ENCODE peak calls at places on chromosomes 12 and 14, in seven cellular contexts. I, H, X, L, A, G and M are unnamed samples. For H3K36me3, the result is how much of the 10 kb centered on the place peaks cover.

GRCh38 chr12:109949089-109949488 is 47.1 kb downstream of the GIT2 start:
- DNase-seq in I (no peak), H (no peak), X (peak), L (no peak), A (peak), G (no peak), M (no peak)

GRCh38 chr14:55874785-55875184 is 243.4 kb upstream of the PELI2 start:
- DNase-seq in I (no peak), H (no peak), X (no peak), L (no peak), A (no peak), G (no peak), M (no peak)

GRCh38 chr12:131408036-131408365 is 302.9 kb upstream of the SFSWAP start:
- DNase-seq in I (no peak), H (no peak), X (no peak), L (no peak), A (no peak), G (no peak), M (no peak)

GRCh38 chr12:122593910-122594309 is 66.9 kb downstream of the KNTC1 start:
- DNase-seq in I (no peak), H (no peak), X (no peak), L (no peak), A (no peak), G (no peak), M (no peak)

GRCh38 chr12:8088574-8088973 is 6.5 kb downstream of the NECAP1 start:
- DNase-seq in I (no peak), H (no peak), X (no peak), L (no peak), A (no peak), G (no peak), M (no peak)

GRCh38 chr12:53200458-53201169 is 6.4 kb downstream of the ITGB7 start:
- DNase-seq in I (no peak), H (no peak), X (no peak), L (no peak), A (no peak), G (no peak), M (no peak)

GRCh38 chr14:77023001-77023996 is 5.2 kb downstream of the IRF2BPL start:
- DNase-seq in I (peak), H (peak), X (peak), L (no peak), A (peak), G (no peak), M (no peak)

GRCh38 chr14:73452341-73453191 is 5.8 kb downstream of the NUMB start:
- DNase-seq in I (peak), H (peak), X (no peak), L (no peak), A (no peak), G (no peak), M (no peak)

GRCh38 chr14:74829238-74829637 is 46.7 kb downstream of the PROX2 start:
- DNase-seq in I (no peak), H (no peak), X (no peak), L (no peak), A (no peak), G (no peak), M (no peak)

GRCh38 chr12:28130625-28131598 is 59.3 kb upstream of the CCDC91 start:
- DNase-seq in I (peak), H (peak), X (no peak), L (no peak), A (no peak), G (no peak), M (peak)

GRCh38 chr12:12024958-12025682 is 45.6 kb upstream of the BCL2L14 start:
- DNase-seq in I (no peak), H (no peak), X (no peak), L (no peak), A (no peak), G (peak), M (no peak)

GRCh38 chr14:55432628-55433027 is 7.8 kb downstream of the TBPL2 start:
- DNase-seq in I (no peak), H (no peak), X (no peak), L (no peak), A (no peak), G (no peak), M (no peak)

GRCh38 chr12:91179315-91179714 is 3.3 kb downstream of the DCN start:
- DNase-seq in I (no peak), H (peak), X (no peak), L (peak), A (no peak), G (no peak), M (no peak)

GRCh38 chr12:19964549-19964948 is 403.8 kb upstream of the PDE3A start:
- DNase-seq in I (no peak), H (no peak), X (no peak), L (no peak), A (no peak), G (no peak), M (no peak)

GRCh38 chr14:74501135-74501614 is 7.6 kb downstream of the ISCA2 start:
- DNase-seq in I (peak), H (peak), X (no peak), L (no peak), A (peak), G (no peak), M (peak)

GRCh38 chr14:61749264-61749663 is 13.0 kb upstream of the SNAPC1 start:
- DNase-seq in I (no peak), H (peak), X (no peak), L (no peak), A (no peak), G (no peak), M (no peak)

GRCh38 chr14:94480809-94481208 is 4.8 kb upstream of the SERPINA9 start:
- DNase-seq in I (no peak), H (no peak), X (no peak), L (no peak), A (no peak), G (no peak), M (no peak)

GRCh38 chr12:94566345-94566744 is 84.0 kb downstream of the TMCC3 start:
- DNase-seq in I (no peak), H (no peak), X (no peak), L (no peak), A (no peak), G (no peak), M (no peak)

GRCh38 chr12:22874151-22874550 is 249.2 kb downstream of the ETNK1 start:
- DNase-seq in I (no peak), H (no peak), X (no peak), L (no peak), A (no peak), G (no peak), M (no peak)

GRCh38 chr14:51576899-51577298 is 74.8 kb upstream of the FRMD6 start:
- DNase-seq in I (peak), H (no peak), X (no peak), L (no peak), A (no peak), G (no peak), M (no peak)

GRCh38 chr12:14313379-14313778 is 52.1 kb upstream of the ATF7IP start:
- DNase-seq in I (peak), H (no peak), X (no peak), L (no peak), A (no peak), G (no peak), M (no peak)

GRCh38 chr12:50979369-50980052 is 27.2 kb downstream of the HIGD1C start:
- DNase-seq in I (no peak), H (no peak), X (no peak), L (no peak), A (no peak), G (no peak), M (no peak)

GRCh38 chr12:120234643-120235368 is 30.7 kb downstream of the PXN start:
- DNase-seq in I (peak), H (peak), X (peak), L (peak), A (peak), G (peak), M (peak)

GRCh38 chr12:29131539-29131938 is 17.5 kb upstream of the FAR2 start:
- DNase-seq in I (no peak), H (peak), X (no peak), L (no peak), A (no peak), G (no peak), M (no peak)

GRCh38 chr14:39181693-39182047 is 6.6 kb downstream of the PNN start:
- DNase-seq in I (no peak), H (no peak), X (no peak), L (no peak), A (no peak), G (no peak), M (no peak)

GRCh38 chr12:107734139-107734538 is 26.8 kb downstream of the PRDM4 start:
- DNase-seq in I (no peak), H (no peak), X (no peak), L (no peak), A (no peak), G (no peak), M (no peak)

GRCh38 chr14:23321572-23322547 is 603 bp downstream of the PABPN1 start:
- DNase-seq in I (peak), H (peak), X (peak), L (peak), A (peak), G (no peak), M (no peak)

GRCh38 chr12:81863406-81863805 is 104.3 kb upstream of the PPFIA2 start:
- DNase-seq in I (no peak), H (no peak), X (no peak), L (no peak), A (no peak), G (no peak), M (no peak)

GRCh38 chr14:100786131-100786530 is 39.8 kb upstream of the MEG3 start:
- DNase-seq in I (no peak), H (no peak), X (no peak), L (no peak), A (no peak), G (no peak), M (no peak)

GRCh38 chr12:114938487-114939210 is 254.7 kb upstream of the TBX3 start:
- DNase-seq in I (no peak), H (no peak), X (no peak), L (no peak), A (no peak), G (no peak), M (no peak)

GRCh38 chr12:27555316-27555715 is 31.3 kb downstream of the PPFIBP1 start:
- DNase-seq in I (no peak), H (no peak), X (no peak), L (no peak), A (no peak), G (no peak), M (no peak)

GRCh38 chr14:20468773-20469241 is 399 bp upstream of the PNP start:
- DNase-seq in I (no peak), H (no peak), X (no peak), L (no peak), A (peak), G (no peak), M (peak)

GRCh38 chr14:81246561-81247270 is 26.0 kb upstream of the GTF2A1 start:
- DNase-seq in I (peak), H (peak), X (no peak), L (no peak), A (no peak), G (peak), M (no peak)

GRCh38 chr12:15265868-15266267 is 44.7 kb upstream of the RERG start:
- DNase-seq in I (no peak), H (no peak), X (no peak), L (no peak), A (no peak), G (no peak), M (no peak)

GRCh38 chr12:57367121-57367520 is 63.7 kb downstream of the R3HDM2 start:
- DNase-seq in I (no peak), H (no peak), X (no peak), L (no peak), A (no peak), G (no peak), M (no peak)

GRCh38 chr12:57368349-57369095 is 62.3 kb downstream of the R3HDM2 start:
- DNase-seq in I (no peak), H (no peak), X (no peak), L (no peak), A (no peak), G (no peak), M (no peak)

GRCh38 chr12:57370696-57371095 is 60.1 kb downstream of the R3HDM2 start:
- DNase-seq in I (no peak), H (no peak), X (no peak), L (no peak), A (no peak), G (no peak), M (no peak)

GRCh38 chr12:57370084-57370483 is 60.8 kb downstream of the R3HDM2 start:
- DNase-seq in I (no peak), H (no peak), X (no peak), L (no peak), A (no peak), G (no peak), M (no peak)

DNA sequence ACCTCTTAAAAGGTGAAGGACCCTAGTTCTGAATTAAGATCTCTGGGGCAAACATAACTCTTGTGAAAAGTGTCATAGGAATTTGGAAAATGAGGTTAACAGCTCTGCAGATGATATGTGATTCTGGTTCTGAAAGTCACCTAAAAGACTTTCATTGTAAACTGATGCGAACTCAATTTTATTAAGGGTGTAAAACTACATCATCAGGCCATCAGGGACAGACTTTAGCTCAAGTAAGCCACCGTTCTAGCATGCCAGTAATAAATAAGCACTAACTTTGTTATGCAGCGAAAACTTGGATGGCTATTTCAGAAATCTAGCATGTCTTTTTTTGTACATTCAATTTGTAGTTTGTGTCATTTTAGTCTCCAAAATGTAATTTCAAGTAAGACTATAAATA is 61.6 kb downstream of the R3HDM2 start:
- DNase-seq in I (no peak), H (no peak), X (no peak), L (no peak), A (no peak), G (no peak), M (no peak)
- H3K36me3 ChIP-seq in I (under half), H (under half), X (under half), L (under half), A (under half), G (under half), M (under half)

DNA sequence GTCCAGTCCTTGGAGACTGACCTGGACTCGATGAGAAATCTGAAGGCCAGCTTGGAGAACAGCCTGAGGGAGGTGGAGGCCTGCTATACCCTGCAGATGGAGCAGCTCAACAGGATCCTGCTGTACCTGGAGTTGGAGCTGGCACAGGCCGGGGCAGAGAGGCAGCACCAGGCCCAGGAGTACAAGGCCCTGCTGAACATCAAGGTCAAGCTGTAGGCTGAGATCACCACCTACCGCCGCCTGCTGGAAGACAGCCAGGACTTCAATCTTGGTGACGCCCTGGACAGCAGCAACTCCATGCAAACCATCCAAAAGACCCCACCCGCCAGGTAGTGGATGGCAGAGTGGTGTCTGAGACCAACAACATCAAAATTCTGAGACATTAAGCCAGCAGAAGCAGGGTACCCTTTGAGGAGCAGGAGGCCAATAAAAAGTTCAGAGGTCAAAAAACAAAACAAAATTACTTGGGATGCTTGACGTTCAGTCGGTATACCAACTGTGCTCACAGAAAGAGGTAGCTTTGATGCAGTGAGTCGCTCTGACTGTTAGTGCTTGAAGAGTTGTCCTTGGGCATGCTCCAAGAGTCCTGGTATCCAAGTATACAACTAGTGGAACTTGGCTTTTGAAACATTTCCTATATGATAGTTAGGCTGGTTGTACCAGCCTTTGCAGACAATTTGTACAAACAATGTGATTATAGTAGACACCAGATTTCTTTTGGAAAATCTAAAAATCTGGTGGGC is 4.8 kb downstream of the MED6 start:
- DNase-seq in I (peak), H (peak), X (no peak), L (no peak), A (no peak), G (no peak), M (no peak)
- H3K36me3 ChIP-seq in I (under half), H (half or more), X (half or more), L (half or more), A (under half), G (half or more), M (under half)

DNA sequence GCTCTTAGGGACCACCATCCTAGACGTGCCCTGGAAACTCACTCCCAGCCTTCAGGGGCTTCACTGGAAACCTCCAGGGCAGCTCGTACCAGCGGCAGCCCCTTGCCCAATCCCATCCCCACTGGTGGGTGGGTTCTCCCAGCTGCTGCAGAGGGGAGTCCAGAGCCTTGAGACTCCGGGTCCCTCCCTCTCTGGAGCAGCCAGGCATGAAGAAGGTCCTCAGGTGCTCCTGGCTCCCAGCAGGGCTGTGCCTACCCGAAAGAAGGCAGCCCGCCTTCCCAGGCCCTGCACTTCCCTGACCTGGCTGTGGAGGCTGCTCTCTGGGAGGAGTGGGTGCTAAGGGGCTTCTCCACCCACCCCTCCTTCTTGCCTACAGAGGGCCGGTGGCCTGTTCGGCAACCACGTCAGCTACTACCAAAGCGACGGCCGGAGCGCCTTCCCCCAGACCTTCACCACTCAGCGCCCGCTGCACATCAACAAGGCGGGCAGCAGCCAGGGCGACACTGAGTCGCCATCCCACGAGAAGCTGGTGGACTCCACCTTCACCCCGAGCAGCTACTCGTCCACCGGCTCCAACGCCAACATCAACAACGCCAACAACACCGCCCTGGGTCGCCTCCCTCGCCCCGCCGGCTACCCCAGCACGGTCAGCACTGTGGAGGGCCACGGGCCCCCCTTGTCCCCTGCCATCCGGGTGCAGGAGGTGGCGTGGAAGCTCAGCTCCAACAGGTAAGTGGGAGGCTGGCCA is 115.5 kb upstream of the FKBP4 start:
- DNase-seq in I (no peak), H (no peak), X (no peak), L (no peak), A (no peak), G (no peak), M (no peak)
- H3K36me3 ChIP-seq in I (under half), H (under half), X (under half), L (under half), A (under half), G (half or more), M (half or more)

GRCh38 chr14:88500611-88501010 is 54.2 kb downstream of the PTPN21 start:
- DNase-seq in I (no peak), H (no peak), X (no peak), L (no peak), A (no peak), G (no peak), M (no peak)
- H3K36me3 ChIP-seq in I (under half), H (under half), X (under half), L (half or more), A (under half), G (half or more), M (under half)

GRCh38 chr14:30420489-30420888 is 138.5 kb upstream of the G2E3 start:
- DNase-seq in I (no peak), H (no peak), X (no peak), L (no peak), A (no peak), G (no peak), M (no peak)

GRCh38 chr14:30419037-30419436 is 139.9 kb upstream of the G2E3 start:
- DNase-seq in I (no peak), H (no peak), X (no peak), L (no peak), A (no peak), G (no peak), M (no peak)

GRCh38 chr14:30417121-30417520 is 141.8 kb upstream of the G2E3 start:
- DNase-seq in I (no peak), H (peak), X (no peak), L (no peak), A (no peak), G (no peak), M (no peak)

GRCh38 chr14:30417999-30418398 is 141.0 kb upstream of the G2E3 start:
- DNase-seq in I (no peak), H (no peak), X (no peak), L (no peak), A (no peak), G (no peak), M (no peak)
- H3K36me3 ChIP-seq in I (under half), H (under half), X (under half), L (under half), A (under half), G (under half), M (under half)

DNA sequence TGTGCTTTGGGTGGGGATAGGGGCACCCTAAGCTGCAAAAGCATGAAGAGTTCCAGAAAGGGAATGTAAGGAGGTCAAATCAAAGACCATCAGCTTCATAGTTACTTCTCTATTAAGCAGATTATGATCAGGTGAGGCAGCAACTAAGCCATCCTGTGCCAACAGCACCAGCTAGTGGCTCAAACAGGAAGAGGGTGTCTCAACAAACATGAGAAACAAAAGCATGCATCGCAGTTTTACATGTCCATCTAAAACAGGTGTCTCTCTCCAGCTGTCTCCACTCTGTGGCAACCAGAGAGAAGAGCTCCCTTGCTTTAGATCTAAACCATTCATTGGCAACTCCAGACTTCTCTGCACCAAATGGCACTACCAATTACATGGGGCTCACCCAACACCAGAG is 52.9 kb downstream of the ACTN1 start:
- DNase-seq in I (no peak), H (peak), X (no peak), L (no peak), A (no peak), G (no peak), M (no peak)
- H3K36me3 ChIP-seq in I (under half), H (half or more), X (under half), L (under half), A (under half), G (under half), M (under half)

GRCh38 chr14:102049258-102050025 is 37.4 kb downstream of the HSP90AA1 start:
- DNase-seq in I (no peak), H (no peak), X (no peak), L (no peak), A (no peak), G (no peak), M (no peak)
- H3K36me3 ChIP-seq in I (under half), H (half or more), X (half or more), L (half or more), A (half or more), G (half or more), M (half or more)

GRCh38 chr14:102971314-102971713 is 48.9 kb downstream of the AMN start:
- DNase-seq in I (no peak), H (no peak), X (no peak), L (no peak), A (no peak), G (no peak), M (no peak)
- H3K36me3 ChIP-seq in I (under half), H (under half), X (half or more), L (half or more), A (half or more), G (half or more), M (half or more)